ENCODE peak calls at places on chromosomes 13 and 19, in nine cellular contexts. One of them, this sample, is unnamed.

GRCh38 chr19:45553464-45553863 is 31.1 kb downstream of the OPA3 start:
- DNase-seq in MM.1S: no peak
- DNase-seq in choroid plexus epithelial cell: no peak
- DNase-seq in WTC11: peak
- DNase-seq in fibroblast of lung: no peak
- DNase-seq in left lung: no peak
- DNase-seq in body of pancreas: peak
- DNase-seq in A549: no peak
- DNase-seq in tibial nerve: no peak
- DNase-seq in this sample: peak

GRCh38 chr13:113927661-113928581 is 46.0 kb downstream of the C13orf46 start:
- DNase-seq in MM.1S: no peak
- DNase-seq in choroid plexus epithelial cell: peak
- DNase-seq in WTC11: peak
- DNase-seq in fibroblast of lung: peak
- DNase-seq in left lung: no peak
- DNase-seq in body of pancreas: peak
- DNase-seq in A549: no peak
- DNase-seq in tibial nerve: peak
- DNase-seq in this sample: no peak

GRCh38 chr13:105474983-105475382 is 1060.5 kb downstream of the EFNB2 start:
- DNase-seq in MM.1S: no peak
- DNase-seq in choroid plexus epithelial cell: no peak
- DNase-seq in WTC11: no peak
- DNase-seq in fibroblast of lung: no peak
- DNase-seq in left lung: no peak
- DNase-seq in body of pancreas: no peak
- DNase-seq in A549: no peak
- DNase-seq in tibial nerve: no peak
- DNase-seq in this sample: no peak

GRCh38 chr13:98089826-98090225 is 53.1 kb upstream of the FARP1 start:
- DNase-seq in MM.1S: no peak
- DNase-seq in choroid plexus epithelial cell: peak
- DNase-seq in WTC11: no peak
- DNase-seq in fibroblast of lung: no peak
- DNase-seq in left lung: no peak
- DNase-seq in body of pancreas: no peak
- DNase-seq in A549: no peak
- DNase-seq in tibial nerve: no peak
- DNase-seq in this sample: no peak

GRCh38 chr13:104008571-104009435 is 942.6 kb upstream of the SLC10A2 start:
- DNase-seq in MM.1S: no peak
- DNase-seq in choroid plexus epithelial cell: peak
- DNase-seq in WTC11: no peak
- DNase-seq in fibroblast of lung: peak
- DNase-seq in left lung: no peak
- DNase-seq in body of pancreas: no peak
- DNase-seq in A549: no peak
- DNase-seq in tibial nerve: no peak
- DNase-seq in this sample: no peak

GRCh38 chr13:69092615-69093322 is 1014.9 kb upstream of the ATXN8OS start:
- DNase-seq in MM.1S: no peak
- DNase-seq in choroid plexus epithelial cell: no peak
- DNase-seq in WTC11: peak
- DNase-seq in fibroblast of lung: no peak
- DNase-seq in left lung: no peak
- DNase-seq in body of pancreas: no peak
- DNase-seq in A549: no peak
- DNase-seq in tibial nerve: no peak
- DNase-seq in this sample: no peak

GRCh38 chr19:44548736-44549135 is 19.3 kb upstream of the CEACAM20 start:
- DNase-seq in MM.1S: no peak
- DNase-seq in choroid plexus epithelial cell: peak
- DNase-seq in WTC11: no peak
- DNase-seq in fibroblast of lung: no peak
- DNase-seq in left lung: no peak
- DNase-seq in body of pancreas: no peak
- DNase-seq in A549: no peak
- DNase-seq in tibial nerve: no peak
- DNase-seq in this sample: no peak

GRCh38 chr13:80113714-80114454 is 227.0 kb downstream of the SPRY2 start:
- DNase-seq in MM.1S: no peak
- DNase-seq in choroid plexus epithelial cell: no peak
- DNase-seq in WTC11: no peak
- DNase-seq in fibroblast of lung: no peak
- DNase-seq in left lung: no peak
- DNase-seq in body of pancreas: no peak
- DNase-seq in A549: no peak
- DNase-seq in tibial nerve: no peak
- DNase-seq in this sample: no peak

GRCh38 chr13:44576396-44577235 is 486 bp upstream of the TSC22D1 start:
- DNase-seq in MM.1S: no peak
- DNase-seq in choroid plexus epithelial cell: no peak
- DNase-seq in WTC11: peak
- DNase-seq in fibroblast of lung: no peak
- DNase-seq in left lung: peak
- DNase-seq in body of pancreas: peak
- DNase-seq in A549: no peak
- DNase-seq in tibial nerve: no peak
- DNase-seq in this sample: peak

GRCh38 chr19:5338661-5339469 is 1.7 kb downstream of the PTPRS start:
- DNase-seq in MM.1S: no peak
- DNase-seq in choroid plexus epithelial cell: no peak
- DNase-seq in WTC11: peak
- DNase-seq in fibroblast of lung: no peak
- DNase-seq in left lung: no peak
- DNase-seq in body of pancreas: no peak
- DNase-seq in A549: no peak
- DNase-seq in tibial nerve: no peak
- DNase-seq in this sample: peak

GRCh38 chr19:30695171-30695875 is 323.1 kb downstream of the ZNF536 start:
- DNase-seq in MM.1S: no peak
- DNase-seq in choroid plexus epithelial cell: no peak
- DNase-seq in WTC11: peak
- DNase-seq in fibroblast of lung: no peak
- DNase-seq in left lung: no peak
- DNase-seq in body of pancreas: no peak
- DNase-seq in A549: no peak
- DNase-seq in tibial nerve: no peak
- DNase-seq in this sample: peak
- TF ChIP-seq CTCF in MM.1S: peak
- TF ChIP-seq CTCF in choroid plexus epithelial cell: no peak
- TF ChIP-seq CTCF in WTC11: no peak
- TF ChIP-seq CTCF in fibroblast of lung: no peak
- TF ChIP-seq CTCF in left lung: no peak
- TF ChIP-seq CTCF in body of pancreas: no peak
- TF ChIP-seq CTCF in A549: peak
- TF ChIP-seq CTCF in tibial nerve: no peak
- TF ChIP-seq CTCF in this sample: peak

GRCh38 chr19:54431255-54431838 is 16.1 kb downstream of the TTYH1 start:
- DNase-seq in MM.1S: no peak
- DNase-seq in choroid plexus epithelial cell: peak
- DNase-seq in WTC11: no peak
- DNase-seq in fibroblast of lung: no peak
- DNase-seq in left lung: no peak
- DNase-seq in body of pancreas: peak
- DNase-seq in A549: peak
- DNase-seq in tibial nerve: no peak
- DNase-seq in this sample: no peak

GRCh38 chr19:54429545-54430227 is 14.4 kb downstream of the TTYH1 start:
- DNase-seq in MM.1S: no peak
- DNase-seq in choroid plexus epithelial cell: no peak
- DNase-seq in WTC11: no peak
- DNase-seq in fibroblast of lung: no peak
- DNase-seq in left lung: no peak
- DNase-seq in body of pancreas: no peak
- DNase-seq in A549: no peak
- DNase-seq in tibial nerve: no peak
- DNase-seq in this sample: no peak

GRCh38 chr19:54429176-54429495 is 13.9 kb downstream of the TTYH1 start:
- DNase-seq in MM.1S: no peak
- DNase-seq in choroid plexus epithelial cell: no peak
- DNase-seq in WTC11: no peak
- DNase-seq in fibroblast of lung: no peak
- DNase-seq in left lung: no peak
- DNase-seq in body of pancreas: no peak
- DNase-seq in A549: no peak
- DNase-seq in tibial nerve: no peak
- DNase-seq in this sample: no peak

GRCh38 chr19:54432144-54432738 is 16.8 kb upstream of the LENG8 start:
- DNase-seq in MM.1S: no peak
- DNase-seq in choroid plexus epithelial cell: no peak
- DNase-seq in WTC11: no peak
- DNase-seq in fibroblast of lung: no peak
- DNase-seq in left lung: no peak
- DNase-seq in body of pancreas: no peak
- DNase-seq in A549: no peak
- DNase-seq in tibial nerve: no peak
- DNase-seq in this sample: no peak

DNA sequence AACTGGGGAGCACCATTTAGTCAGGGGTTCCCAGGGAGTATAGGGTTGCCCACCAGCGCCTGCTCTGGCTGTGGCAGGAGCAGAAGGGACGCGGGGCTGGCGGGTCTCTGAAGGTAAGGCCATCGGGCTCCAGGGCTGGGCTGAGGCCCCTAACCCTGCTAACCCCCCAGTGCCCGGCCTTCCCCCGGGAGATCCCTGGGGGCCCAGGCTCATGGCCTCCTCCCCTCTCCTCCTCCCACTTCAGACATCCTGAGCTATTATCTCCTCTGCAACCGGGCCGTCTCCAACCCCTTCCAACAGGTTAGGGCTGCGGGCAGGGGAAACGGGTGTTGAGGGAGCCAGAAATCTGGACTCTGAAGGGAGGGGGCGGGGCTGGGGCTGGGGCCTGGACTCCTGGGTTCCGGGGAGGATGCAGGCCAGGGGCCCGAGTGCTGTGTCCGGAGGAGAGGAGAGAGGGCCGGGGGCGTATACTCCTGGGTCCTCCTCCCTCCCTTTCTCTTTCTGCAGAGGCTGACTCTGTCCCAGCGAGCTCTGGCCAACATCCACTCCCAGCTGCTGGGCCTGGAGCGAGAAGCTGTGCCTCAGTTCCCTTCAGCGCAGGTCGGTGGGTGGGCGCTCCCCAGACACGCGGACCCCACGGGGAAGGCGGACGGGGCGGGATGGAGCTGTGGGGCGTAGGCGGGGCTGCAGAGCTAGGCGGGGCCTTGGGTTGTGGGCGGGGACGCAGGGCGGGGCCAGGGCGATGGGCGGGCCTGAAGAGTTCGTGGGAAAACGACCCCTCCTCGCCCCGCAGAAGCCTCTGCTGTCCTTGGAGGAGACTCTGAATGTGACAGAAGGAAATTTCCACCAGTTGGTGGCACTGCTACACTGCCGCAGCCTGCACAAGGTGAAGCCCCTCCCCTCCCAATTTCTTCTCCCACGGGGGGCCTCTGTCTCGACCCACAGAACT is 15.3 kb downstream of the TTYH1 start:
- DNase-seq in MM.1S: no peak
- DNase-seq in choroid plexus epithelial cell: peak
- DNase-seq in WTC11: peak
- DNase-seq in fibroblast of lung: peak
- DNase-seq in left lung: no peak
- DNase-seq in body of pancreas: peak
- DNase-seq in A549: peak
- DNase-seq in tibial nerve: no peak
- DNase-seq in this sample: peak
- TF ChIP-seq CTCF in MM.1S: no peak
- TF ChIP-seq CTCF in choroid plexus epithelial cell: peak
- TF ChIP-seq CTCF in WTC11: no peak
- TF ChIP-seq CTCF in fibroblast of lung: peak
- TF ChIP-seq CTCF in left lung: no peak
- TF ChIP-seq CTCF in body of pancreas: peak
- TF ChIP-seq CTCF in A549: peak
- TF ChIP-seq CTCF in tibial nerve: peak
- TF ChIP-seq CTCF in this sample: peak

GRCh38 chr19:3879656-3880055 is 829 bp upstream of the ATCAY start:
- DNase-seq in MM.1S: no peak
- DNase-seq in choroid plexus epithelial cell: no peak
- DNase-seq in WTC11: peak
- DNase-seq in fibroblast of lung: no peak
- DNase-seq in left lung: no peak
- DNase-seq in body of pancreas: no peak
- DNase-seq in A549: peak
- DNase-seq in tibial nerve: no peak
- DNase-seq in this sample: no peak

GRCh38 chr19:3882041-3882384 is 1.5 kb downstream of the ATCAY start:
- DNase-seq in MM.1S: no peak
- DNase-seq in choroid plexus epithelial cell: no peak
- DNase-seq in WTC11: no peak
- DNase-seq in fibroblast of lung: no peak
- DNase-seq in left lung: no peak
- DNase-seq in body of pancreas: no peak
- DNase-seq in A549: no peak
- DNase-seq in tibial nerve: no peak
- DNase-seq in this sample: no peak

GRCh38 chr19:3880471-3881271 is at the start of gene ATCAY:
- DNase-seq in MM.1S: no peak
- DNase-seq in choroid plexus epithelial cell: no peak
- DNase-seq in WTC11: peak
- DNase-seq in fibroblast of lung: no peak
- DNase-seq in left lung: no peak
- DNase-seq in body of pancreas: no peak
- DNase-seq in A549: no peak
- DNase-seq in tibial nerve: no peak
- DNase-seq in this sample: peak

DNA sequence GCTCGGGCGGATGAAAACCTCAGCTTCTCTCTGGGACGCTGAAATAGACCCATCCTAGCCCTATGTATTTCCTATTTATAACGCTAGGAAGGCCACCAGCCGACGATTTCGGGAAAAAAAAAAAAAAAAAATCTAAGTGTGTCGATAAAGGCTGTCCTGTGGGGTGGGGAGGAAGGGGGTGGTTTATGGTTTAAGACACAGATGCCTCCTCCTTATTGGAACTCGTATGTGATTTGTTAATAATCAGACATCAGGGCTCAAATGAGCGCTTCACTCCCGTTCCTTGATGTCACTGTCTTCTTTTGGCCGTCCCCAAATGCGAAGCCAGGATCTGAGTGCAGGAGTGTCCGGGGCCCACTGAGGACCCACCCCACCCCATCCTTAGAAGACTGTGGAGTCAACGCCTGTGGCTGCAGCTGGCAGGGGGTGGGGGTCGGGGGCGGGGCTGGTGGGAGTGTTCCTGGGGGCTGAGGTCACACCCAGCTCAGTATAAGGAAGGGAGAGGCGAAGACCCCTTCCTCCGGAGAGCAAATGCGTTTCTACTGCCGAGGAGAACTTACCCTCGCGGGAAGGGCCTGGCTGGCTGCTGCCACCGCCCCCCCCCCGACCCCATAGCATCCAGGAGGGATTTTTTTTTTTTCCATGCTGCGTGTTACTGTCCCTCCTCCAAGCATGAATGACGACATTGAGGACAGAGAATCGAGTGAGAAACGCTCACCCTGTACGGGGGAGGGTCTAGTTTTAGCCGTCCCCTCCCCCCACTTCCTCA is 971 bp downstream of the ATCAY start:
- DNase-seq in MM.1S: no peak
- DNase-seq in choroid plexus epithelial cell: no peak
- DNase-seq in WTC11: peak
- DNase-seq in fibroblast of lung: no peak
- DNase-seq in left lung: no peak
- DNase-seq in body of pancreas: no peak
- DNase-seq in A549: no peak
- DNase-seq in tibial nerve: no peak
- DNase-seq in this sample: no peak
- TF ChIP-seq CTCF in MM.1S: no peak
- TF ChIP-seq CTCF in choroid plexus epithelial cell: no peak
- TF ChIP-seq CTCF in WTC11: no peak
- TF ChIP-seq CTCF in fibroblast of lung: no peak
- TF ChIP-seq CTCF in left lung: no peak
- TF ChIP-seq CTCF in body of pancreas: no peak
- TF ChIP-seq CTCF in A549: no peak
- TF ChIP-seq CTCF in tibial nerve: no peak
- TF ChIP-seq CTCF in this sample: no peak

GRCh38 chr13:20711301-20712044 is 8.0 kb downstream of the IL17D start:
- DNase-seq in MM.1S: no peak
- DNase-seq in choroid plexus epithelial cell: no peak
- DNase-seq in WTC11: peak
- DNase-seq in fibroblast of lung: no peak
- DNase-seq in left lung: no peak
- DNase-seq in body of pancreas: no peak
- DNase-seq in A549: peak
- DNase-seq in tibial nerve: no peak
- DNase-seq in this sample: peak
- TF ChIP-seq CTCF in MM.1S: no peak
- TF ChIP-seq CTCF in choroid plexus epithelial cell: peak
- TF ChIP-seq CTCF in WTC11: no peak
- TF ChIP-seq CTCF in fibroblast of lung: peak
- TF ChIP-seq CTCF in left lung: no peak
- TF ChIP-seq CTCF in body of pancreas: no peak
- TF ChIP-seq CTCF in A549: peak
- TF ChIP-seq CTCF in tibial nerve: no peak
- TF ChIP-seq CTCF in this sample: no peak

This sample was measured in nephron progenitor cell.